ENCODE peak calls at places on chromosomes 6 and 20, in five cellular contexts. Y is H9, J is H1, Z is neuronal stem cell, H is mesenchymal stem cell. D is an unnamed sample.

GRCh38 chr6:46549155-46549554 is 57.9 kb upstream of the RCAN2 start:
- DNase-seq in Y (no peak), J (no peak), Z (no peak), H (peak), D (no peak)

GRCh38 chr6:40585661-40586269 is 1.4 kb downstream of the LRFN2 start:
- DNase-seq in H (peak), Y (peak), J (peak), Z (peak), D (no peak)

GRCh38 chr20:24382330-24382729 is 87.1 kb upstream of the SYNDIG1 start:
- DNase-seq in Y (no peak), Z (no peak), J (no peak), H (no peak), D (no peak)

GRCh38 chr6:122817362-122817761 is 28.3 kb downstream of the SMPDL3A start:
- DNase-seq in H (no peak), J (no peak), Z (no peak), Y (no peak), D (no peak)

GRCh38 chr6:26613717-26614683 is 17.2 kb downstream of the ABT1 start:
- DNase-seq in Z (peak), H (no peak), Y (peak), J (peak), D (no peak)

GRCh38 chr20:43945391-43946205 is 30.9 kb downstream of the TOX2 start:
- DNase-seq in H (no peak), Y (no peak), J (no peak), Z (no peak), D (no peak)

GRCh38 chr6:133856911-133857310 is 32.0 kb upstream of the TCF21 start:
- DNase-seq in Y (no peak), Z (no peak), J (no peak), H (no peak), D (no peak)

GRCh38 chr6:41371461-41371991 is 36.1 kb downstream of the NCR2 start:
- DNase-seq in H (peak), Y (peak), Z (peak), J (peak), D (no peak)

GRCh38 chr20:49112596-49113274 is 66.6 kb downstream of the CSE1L start:
- DNase-seq in Z (no peak), Y (no peak), J (no peak), H (peak), D (no peak)

GRCh38 chr6:3061501-3061941 is 6.8 kb upstream of the RIPK1 start:
- DNase-seq in J (no peak), Z (no peak), Y (no peak), H (peak), D (peak)

GRCh38 chr6:169293196-169293595 is 39.5 kb upstream of the THBS2 start:
- DNase-seq in Z (no peak), Y (no peak), H (no peak), J (no peak), D (no peak)

GRCh38 chr20:10961651-10962288 is 288.0 kb upstream of the JAG1 start:
- DNase-seq in Z (no peak), J (no peak), H (no peak), Y (no peak), D (no peak)

GRCh38 chr6:157110620-157111019 is 212.7 kb downstream of the TMEM242 start:
- DNase-seq in J (no peak), Y (no peak), Z (no peak), H (peak), D (peak)

GRCh38 chr6:160733045-160733646 is 31.1 kb downstream of the PLG start:
- DNase-seq in Z (peak), Y (peak), J (peak), H (peak), D (peak)

GRCh38 chr6:2989332-2990178 is 10.1 kb upstream of the NQO2 start:
- DNase-seq in Y (peak), J (peak), Z (peak), H (peak), D (peak)

GRCh38 chr6:151284431-151285060 is 44.8 kb downstream of the AKAP12 start:
- DNase-seq in H (no peak), J (no peak), Z (no peak), Y (no peak), D (no peak)
- H3K4me2 ChIP-seq in H (no peak), J (no peak), Z (no peak), Y (no peak), D (no peak)

GRCh38 chr6:8990075-8990474 is 554.7 kb upstream of the SLC35B3 start:
- DNase-seq in Z (no peak), H (no peak), Y (no peak), J (no peak), D (no peak)
- H2BK120ac ChIP-seq in Z (no peak), H (no peak), Y (no peak), J (no peak), D (no peak)

DNA sequence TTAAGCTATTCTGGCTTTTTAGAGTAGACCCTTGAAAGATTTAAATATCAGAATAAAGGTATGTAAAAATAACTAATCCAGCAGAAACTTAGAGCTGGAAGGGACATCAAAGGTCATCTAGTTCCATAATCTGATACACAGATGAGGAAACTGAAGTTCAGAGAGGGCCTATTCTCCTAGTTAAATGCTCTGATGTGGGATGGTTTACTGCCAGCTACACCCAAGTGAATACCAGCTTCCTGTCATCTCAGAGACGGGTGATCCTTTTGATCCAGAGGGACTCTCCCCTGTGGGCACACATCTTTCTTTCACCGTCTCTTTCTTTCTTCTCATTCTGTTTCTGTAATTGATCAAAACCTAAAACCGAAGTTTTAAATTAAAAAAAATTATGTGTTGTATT is 94.1 kb downstream of the MAN1A1 start:
- DNase-seq in Z (no peak), H (no peak), J (no peak), Y (no peak), D (no peak)
- H2BK12ac ChIP-seq in Z (no peak), H (no peak), J (no peak), Y (no peak), D (no peak)

DNA sequence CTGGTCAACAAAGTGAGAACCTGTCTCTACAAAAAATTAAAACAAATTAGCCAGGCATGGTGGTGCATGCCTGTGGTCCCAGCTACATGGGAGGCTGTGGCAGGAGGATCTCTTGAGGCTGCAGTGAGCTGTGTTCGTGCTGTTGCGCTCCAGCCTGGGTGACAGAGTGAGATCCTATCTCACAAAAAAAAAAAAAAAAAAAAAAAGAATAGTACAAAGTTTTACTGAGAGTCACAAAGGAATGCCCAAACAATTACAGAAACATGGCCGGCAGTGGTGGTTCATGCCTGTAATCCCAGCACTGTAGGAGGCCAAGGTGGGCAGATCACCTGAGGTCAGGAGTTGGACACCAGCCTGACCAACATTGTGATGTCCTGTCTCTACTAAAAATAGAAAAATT is 14.8 kb upstream of the DSTN start:
- DNase-seq in Z (no peak), J (no peak), Y (no peak), H (no peak), D (peak)
- H3K4me2 ChIP-seq in Z (no peak), J (no peak), Y (no peak), H (no peak), D (no peak)

DNA sequence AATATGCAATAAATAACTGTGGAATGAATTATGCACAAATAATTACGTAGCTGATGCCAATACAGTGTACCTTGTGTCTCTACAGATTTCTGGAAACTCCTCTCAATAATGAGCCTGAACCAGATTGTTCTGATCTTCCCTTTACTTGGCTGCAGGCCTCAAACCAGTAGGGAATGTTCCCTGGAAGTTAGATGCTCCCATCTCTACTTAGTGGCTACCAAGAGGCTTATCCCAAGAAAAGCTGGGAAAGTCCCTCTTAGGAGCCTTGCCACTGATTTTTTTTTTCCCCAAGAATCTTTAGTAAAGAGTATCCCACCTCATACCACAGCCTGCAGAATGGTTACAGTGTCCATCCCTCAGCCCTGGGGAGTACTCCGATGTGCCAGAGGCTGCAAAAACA is 702.1 kb downstream of the RFPL4B start:
- DNase-seq in Y (no peak), J (no peak), Z (no peak), H (no peak), D (no peak)
- H2BK120ac ChIP-seq in Y (no peak), J (no peak), Z (no peak), H (no peak), D (peak)

GRCh38 chr6:44708208-44708607 is 320.7 kb downstream of the CDC5L start:
- DNase-seq in Y (no peak), H (no peak), Z (no peak), J (no peak), D (no peak)

GRCh38 chr6:44715188-44715587 is 327.7 kb downstream of the CDC5L start:
- DNase-seq in J (no peak), Z (no peak), H (no peak), Y (no peak), D (no peak)

GRCh38 chr6:44715925-44716324 is 328.4 kb downstream of the CDC5L start:
- DNase-seq in Z (no peak), Y (no peak), H (no peak), J (no peak), D (no peak)

GRCh38 chr6:44717431-44717830 is 329.9 kb downstream of the CDC5L start:
- DNase-seq in Z (no peak), H (no peak), J (no peak), Y (no peak), D (peak)

GRCh38 chr6:44712353-44713147 is 325.0 kb downstream of the CDC5L start:
- DNase-seq in H (no peak), Y (no peak), J (no peak), Z (no peak), D (no peak)
- H2BK12ac ChIP-seq in H (no peak), Y (no peak), J (no peak), Z (no peak), D (no peak)

DNA sequence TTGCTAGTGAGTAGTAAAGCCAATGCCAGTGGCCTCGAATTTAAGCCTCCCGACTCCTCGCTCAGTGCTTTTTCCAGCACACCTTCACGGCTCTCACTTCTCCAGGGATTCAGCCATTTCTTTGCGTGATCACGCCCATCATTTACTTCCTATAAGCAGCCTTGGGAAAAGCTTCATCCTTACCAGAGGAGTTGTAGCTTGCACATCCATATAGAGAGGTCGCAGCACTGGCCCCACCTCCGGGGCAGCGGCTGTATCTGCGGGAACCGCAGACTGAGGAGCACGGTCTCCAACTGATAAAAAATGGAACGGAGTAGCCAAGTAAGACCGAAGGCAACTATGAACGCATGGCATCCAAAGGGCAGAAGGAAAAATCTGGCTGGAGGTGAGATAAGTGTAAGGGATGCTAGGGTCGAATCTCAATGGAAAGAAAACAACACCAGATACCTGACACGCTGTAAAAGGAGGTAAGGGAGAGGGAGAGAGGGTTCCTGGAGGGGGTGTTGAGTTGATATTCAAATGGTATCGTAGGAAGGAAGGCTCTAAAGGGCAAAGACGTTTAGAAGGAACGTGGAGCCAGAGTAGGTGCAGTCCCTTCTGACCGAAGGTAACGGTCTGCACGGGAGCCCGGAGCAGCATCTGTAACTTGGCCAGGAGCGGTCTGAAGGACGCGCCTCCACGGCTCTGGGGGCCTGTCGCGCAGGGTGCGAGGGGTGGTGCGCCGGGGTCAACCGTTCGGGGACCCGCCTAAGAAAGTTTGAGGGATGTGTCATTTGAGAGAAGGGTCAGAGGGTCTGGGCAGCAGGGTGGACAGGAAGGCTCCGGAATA is 640 bp downstream of the NFS1 start:
- DNase-seq in Z (peak), Y (no peak), H (peak), J (peak), D (peak)
- H3K4me2 ChIP-seq in Z (peak), Y (peak), H (peak), J (peak), D (peak)

DNA sequence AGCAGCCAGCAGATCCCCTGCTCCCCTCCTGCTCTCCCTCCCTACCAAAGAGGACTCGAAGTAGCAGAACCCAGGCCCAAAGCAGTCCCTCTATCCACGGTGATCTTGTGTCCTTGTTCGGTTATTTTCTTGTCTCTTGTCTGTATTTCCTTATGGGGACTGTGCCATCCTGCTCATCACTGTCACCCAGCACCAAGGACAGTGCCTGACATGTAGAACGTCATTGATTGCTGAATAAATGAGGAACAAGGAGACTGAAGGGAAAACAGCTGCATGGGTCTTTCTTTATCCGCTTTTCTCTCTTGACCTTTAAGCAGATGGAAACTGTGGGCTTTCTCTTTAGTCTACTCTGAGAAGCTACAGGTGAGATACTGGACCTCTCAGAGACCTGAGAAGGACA is 29.4 kb upstream of the ZNF831 start:
- DNase-seq in Y (no peak), H (no peak), J (no peak), Z (no peak), D (peak)
- H2BK120ac ChIP-seq in Y (no peak), H (no peak), J (no peak), Z (no peak), D (no peak)

GRCh38 chr6:79646006-79646405 is 14.9 kb downstream of the SH3BGRL2 start:
- DNase-seq in J (peak), Y (peak), Z (no peak), H (no peak), D (no peak)
- H2BK12ac ChIP-seq in J (no peak), Y (no peak), Z (no peak), H (no peak), D (no peak)

GRCh38 chr6:28446818-28447511 is 3.7 kb upstream of the ZSCAN23 start:
- DNase-seq in J (peak), Y (peak), Z (peak), H (peak), D (no peak)
- H3K4me2 ChIP-seq in J (peak), Y (peak), Z (peak), H (peak), D (peak)